ENCODE peak calls at places on chromosomes 1 and 21, in four cellular contexts. Q, Y, M and P are unnamed samples.

GRCh38 chr1:224080082-224080774 is 33.7 kb upstream of the FBXO28 start:
- DNase-seq in M (peak), Y (no peak), Q (no peak), P (no peak)

GRCh38 chr1:16988210-16988609 is 7.8 kb upstream of the MFAP2 start:
- DNase-seq in Y (no peak), Q (no peak), M (no peak), P (no peak)

GRCh38 chr1:149917590-149918144 is at the start of gene SV2A:
- DNase-seq in Q (peak), Y (no peak), M (peak), P (peak)

GRCh38 chr1:238281418-238281817 is 390.7 kb upstream of the ZP4 start:
- DNase-seq in Q (no peak), M (no peak), Y (no peak), P (no peak)

GRCh38 chr1:84450916-84451315 is 28.1 kb upstream of the RPF1 start:
- DNase-seq in Q (no peak), Y (no peak), M (no peak), P (no peak)

GRCh38 chr1:79614762-79615161 is 608.2 kb upstream of the ADGRL4 start:
- DNase-seq in Y (no peak), M (no peak), Q (no peak), P (no peak)

GRCh38 chr1:112445591-112445990 is 49.6 kb downstream of the CTTNBP2NL start:
- DNase-seq in Q (no peak), M (no peak), Y (no peak), P (no peak)

GRCh38 chr1:240284656-240285427 is 193.2 kb downstream of the FMN2 start:
- DNase-seq in M (no peak), Y (no peak), Q (no peak), P (no peak)

GRCh38 chr1:59107516-59107915 is 189.4 kb upstream of the FGGY start:
- DNase-seq in Y (no peak), M (no peak), Q (peak), P (no peak)

GRCh38 chr1:21200767-21201166 is 24.1 kb upstream of the EIF4G3 start:
- DNase-seq in Y (no peak), Q (no peak), M (no peak), P (no peak)

GRCh38 chr1:119626146-119626545 is 21.9 kb downstream of the ZNF697 start:
- DNase-seq in Y (no peak), M (no peak), Q (no peak), P (no peak)

GRCh38 chr1:47738560-47739182 is 258.5 kb downstream of the TRABD2B start:
- DNase-seq in Y (peak), M (no peak), Q (peak), P (no peak)

GRCh38 chr21:45540601-45540970 is 1.7 kb downstream of the SLC19A1 start:
- DNase-seq in M (peak), Y (no peak), Q (no peak), P (peak)

GRCh38 chr1:166167395-166167922 is 658 bp upstream of the FAM78B start:
- DNase-seq in M (no peak), Y (peak), Q (no peak), P (no peak)

GRCh38 chr1:169487153-169487552 is 1.4 kb upstream of the SLC19A2 start:
- DNase-seq in M (no peak), Y (no peak), Q (no peak), P (no peak)

GRCh38 chr1:24930703-24931480 is 816 bp upstream of the RUNX3 start:
- DNase-seq in Q (no peak), Y (no peak), M (no peak), P (no peak)

GRCh38 chr1:27402349-27402754 is 9.9 kb downstream of the GPR3 start:
- DNase-seq in Y (peak), M (peak), Q (peak), P (peak)